ENCODE peak calls at places on chromosomes 12 and 14, in seven cellular contexts. One of them, this sample, is unnamed.

GRCh38 chr14:22185191-22185590 is 403.8 kb downstream of the DAD1 start:
- DNase-seq in memory B cell: no peak
- DNase-seq in pancreas: no peak
- DNase-seq in lower leg skin: no peak
- DNase-seq in ACHN: peak
- DNase-seq in activated B cell treated with CpG ODN at 0.5 μM for 24 hours: no peak
- DNase-seq in left colon: no peak
- DNase-seq in this sample: no peak

GRCh38 chr14:42192659-42193425 is 586.2 kb downstream of the LRFN5 start:
- DNase-seq in memory B cell: no peak
- DNase-seq in pancreas: no peak
- DNase-seq in lower leg skin: peak
- DNase-seq in ACHN: peak
- DNase-seq in activated B cell treated with CpG ODN at 0.5 μM for 24 hours: no peak
- DNase-seq in left colon: no peak
- DNase-seq in this sample: peak

GRCh38 chr12:1398673-1399072 is 195.7 kb downstream of the FBXL14 start:
- DNase-seq in memory B cell: no peak
- DNase-seq in pancreas: no peak
- DNase-seq in lower leg skin: no peak
- DNase-seq in ACHN: no peak
- DNase-seq in activated B cell treated with CpG ODN at 0.5 μM for 24 hours: no peak
- DNase-seq in left colon: no peak
- DNase-seq in this sample: no peak

GRCh38 chr12:119609358-119609757 is 15.8 kb downstream of the TMEM233 start:
- DNase-seq in memory B cell: no peak
- DNase-seq in pancreas: no peak
- DNase-seq in lower leg skin: no peak
- DNase-seq in ACHN: no peak
- DNase-seq in activated B cell treated with CpG ODN at 0.5 μM for 24 hours: no peak
- DNase-seq in left colon: no peak
- DNase-seq in this sample: no peak

GRCh38 chr14:41606249-41607118 is at the start of gene LRFN5:
- DNase-seq in memory B cell: no peak
- DNase-seq in pancreas: no peak
- DNase-seq in lower leg skin: peak
- DNase-seq in ACHN: no peak
- DNase-seq in activated B cell treated with CpG ODN at 0.5 μM for 24 hours: no peak
- DNase-seq in left colon: no peak
- DNase-seq in this sample: no peak

GRCh38 chr12:53867216-53868012 is 71.2 kb upstream of the HOXC13 start:
- DNase-seq in memory B cell: no peak
- DNase-seq in pancreas: no peak
- DNase-seq in lower leg skin: no peak
- DNase-seq in ACHN: peak
- DNase-seq in activated B cell treated with CpG ODN at 0.5 μM for 24 hours: no peak
- DNase-seq in left colon: no peak
- DNase-seq in this sample: no peak

GRCh38 chr12:50568338-50569155 is 63.8 kb downstream of the DIP2B start:
- DNase-seq in memory B cell: no peak
- DNase-seq in pancreas: no peak
- DNase-seq in lower leg skin: no peak
- DNase-seq in ACHN: no peak
- DNase-seq in activated B cell treated with CpG ODN at 0.5 μM for 24 hours: no peak
- DNase-seq in left colon: no peak
- DNase-seq in this sample: no peak

GRCh38 chr12:106625976-106626375 is 43.2 kb downstream of the RFX4 start:
- DNase-seq in memory B cell: no peak
- DNase-seq in pancreas: no peak
- DNase-seq in lower leg skin: no peak
- DNase-seq in ACHN: no peak
- DNase-seq in activated B cell treated with CpG ODN at 0.5 μM for 24 hours: no peak
- DNase-seq in left colon: no peak
- DNase-seq in this sample: no peak

This sample was measured in prostate gland.